ENCODE peak calls at places on chromosomes 7 and 10, in six cellular contexts. E is pancreas; L is Peyer's patch; G is CD4-positive, alpha-beta memory T cell; P is stomach; F is ovary. O is an unnamed sample.

GRCh38 chr7:43071604-43072003 is 40.8 kb upstream of the HECW1 start:
- DNase-seq in E (no peak), L (no peak), G (no peak), P (no peak), F (no peak), O (no peak)

GRCh38 chr7:17668122-17668521 is 272.2 kb downstream of the SNX13 start:
- DNase-seq in E (no peak), L (no peak), G (no peak), P (no peak), F (no peak), O (no peak)

GRCh38 chr10:122113161-122113944 is 124.4 kb downstream of the TACC2 start:
- DNase-seq in E (peak; percentile 78), L (no peak), G (no peak), P (peak; percentile 69), F (peak; percentile 83), O (peak; percentile 13)

GRCh38 chr7:114087674-114088539 is 169.1 kb upstream of the PPP1R3A start:
- DNase-seq in E (peak; percentile 60), L (no peak), G (no peak), P (no peak), F (peak; percentile 39), O (no peak)

GRCh38 chr7:96097802-96098201 is 224.1 kb downstream of the SLC25A13 start:
- DNase-seq in E (no peak), L (no peak), G (no peak), P (no peak), F (no peak), O (no peak)

GRCh38 chr10:93461124-93461806 is 20.9 kb downstream of the MYOF start:
- DNase-seq in E (no peak), L (no peak), G (no peak), P (no peak), F (no peak), O (no peak)

GRCh38 chr7:155858521-155859061 is 46.3 kb upstream of the SHH start:
- DNase-seq in E (no peak), L (peak; percentile 9), G (no peak), P (peak; percentile 27), F (no peak), O (no peak)

GRCh38 chr7:117021366-117021765 is 68.1 kb downstream of the ST7 start:
- DNase-seq in E (no peak), L (no peak), G (no peak), P (no peak), F (no peak), O (no peak)

GRCh38 chr10:24771943-24772747 is 48.5 kb upstream of the ARHGAP21 start:
- DNase-seq in E (no peak), L (no peak), G (no peak), P (no peak), F (no peak), O (no peak)

GRCh38 chr7:131638641-131639430 is 82.4 kb upstream of the PODXL start:
- DNase-seq in E (no peak), L (no peak), G (no peak), P (no peak), F (no peak), O (no peak)

GRCh38 chr7:7567898-7568531 is 1.3 kb downstream of the MIOS start:
- DNase-seq in E (no peak), L (no peak), G (no peak), P (no peak), F (no peak), O (no peak)

GRCh38 chr10:114025610-114026130 is 18.0 kb upstream of the ADRB1 start:
- DNase-seq in E (no peak), L (no peak), G (no peak), P (no peak), F (no peak), O (no peak)
- H3K27ac ChIP-seq in E (no peak overlapping the region), L (no peak overlapping the region), G (no peak overlapping the region), P (no peak overlapping the region), F (no peak overlapping the region), O (no peak overlapping the region)

DNA sequence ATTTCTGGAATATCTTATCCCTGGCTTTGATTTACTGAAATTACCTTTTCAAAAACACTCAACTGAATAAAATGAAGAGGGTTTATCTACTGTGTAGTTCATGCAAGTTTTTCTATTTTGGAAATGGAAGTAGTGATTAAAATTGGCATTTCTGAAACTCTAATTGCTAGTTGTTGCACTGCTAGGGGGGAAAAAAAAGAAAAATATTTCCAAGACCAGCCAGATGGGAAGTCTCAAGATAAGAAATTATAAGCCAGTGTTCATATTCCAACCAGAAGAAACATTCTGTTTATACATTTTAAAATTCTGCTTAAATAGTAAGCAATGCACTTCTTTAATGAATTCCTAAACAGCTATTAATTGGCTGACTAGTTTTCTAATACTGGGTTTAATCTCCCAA is 9.4 kb upstream of the ADO start:
- DNase-seq in E (no peak), L (no peak), G (no peak), P (no peak), F (no peak), O (no peak)
- H3K27ac ChIP-seq in E (no peak overlapping the region), L (no peak overlapping the region), G (no peak overlapping the region), P (no peak overlapping the region), F (no peak overlapping the region), O (no peak overlapping the region)

DNA sequence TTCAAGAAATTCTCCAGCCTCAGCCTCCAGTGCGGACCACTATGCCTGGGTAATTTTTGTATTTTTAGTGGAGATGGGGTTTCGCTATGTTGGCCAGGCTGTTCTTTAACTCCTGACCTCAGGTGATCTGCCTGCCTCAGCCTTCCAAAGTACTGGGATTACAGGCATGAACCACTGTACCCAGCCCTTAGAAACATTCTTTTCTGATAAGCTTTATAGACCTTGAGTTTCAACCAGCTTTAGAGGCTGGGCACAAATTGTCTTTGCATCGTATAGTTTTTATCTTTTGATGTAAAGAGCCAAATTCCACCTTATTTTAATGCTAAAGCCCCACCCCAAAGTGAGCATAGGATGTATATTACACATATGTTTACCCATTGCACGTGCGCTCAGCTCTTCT is 124.7 kb downstream of the ADK start:
- DNase-seq in E (no peak), L (no peak), G (no peak), P (no peak), F (no peak), O (no peak)
- H3K27ac ChIP-seq in E (peak overlapping the region; percentile 4), L (no peak overlapping the region), G (no peak overlapping the region), P (no peak overlapping the region), F (no peak overlapping the region), O (no peak overlapping the region)

DNA sequence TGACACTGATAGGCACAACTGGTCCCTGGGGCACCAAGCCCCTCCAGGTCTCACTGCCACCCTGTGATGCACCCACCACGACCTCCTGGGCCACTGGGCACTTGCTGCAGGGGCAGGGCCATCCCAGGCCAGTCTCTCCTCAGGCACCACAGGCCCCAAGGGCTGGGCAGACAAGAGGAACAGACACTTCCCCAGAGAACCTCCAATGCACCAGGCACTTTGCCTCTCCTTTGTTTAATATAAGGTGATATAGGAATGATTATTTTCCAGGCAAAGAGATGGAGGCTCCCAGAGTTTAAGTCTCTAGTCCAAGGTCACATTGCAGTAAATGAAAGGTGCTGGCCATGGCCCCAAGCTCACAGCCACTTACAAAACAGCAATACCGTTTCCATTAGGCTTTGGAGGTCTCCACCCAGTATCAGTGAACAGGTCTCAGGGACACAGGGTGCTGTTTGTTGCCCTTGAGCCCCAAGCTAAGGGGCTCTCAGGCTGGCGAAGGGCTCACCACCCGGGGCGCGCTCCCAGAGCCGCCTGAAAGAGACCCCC is 4.5 kb downstream of the DEPP1 start:
- DNase-seq in E (peak; percentile 79), L (no peak), G (no peak), P (no peak), F (no peak), O (no peak)
- H3K27ac ChIP-seq in E (peak overlapping the region; percentile 95), L (peak overlapping the region; percentile 59), G (no peak overlapping the region), P (peak overlapping the region; percentile 92), F (peak overlapping the region; percentile 73), O (peak overlapping the region; percentile 74)

GRCh38 chr10:77229704-77230103 is 407.9 kb downstream of the KCNMA1 start:
- DNase-seq in E (no peak), L (no peak), G (no peak), P (no peak), F (no peak), O (no peak)

GRCh38 chr10:77228559-77228958 is 409.0 kb downstream of the KCNMA1 start:
- DNase-seq in E (no peak), L (no peak), G (no peak), P (no peak), F (no peak), O (no peak)

GRCh38 chr10:77226020-77226419 is 411.6 kb downstream of the KCNMA1 start:
- DNase-seq in E (no peak), L (no peak), G (no peak), P (no peak), F (no peak), O (no peak)

GRCh38 chr10:77226434-77226833 is 411.2 kb downstream of the KCNMA1 start:
- DNase-seq in E (no peak), L (no peak), G (no peak), P (no peak), F (no peak), O (no peak)

GRCh38 chr10:77226871-77227557 is 410.6 kb downstream of the KCNMA1 start:
- DNase-seq in E (no peak), L (no peak), G (no peak), P (no peak), F (no peak), O (no peak)
- H3K27ac ChIP-seq in E (peak overlapping the region; percentile 2), L (no peak overlapping the region), G (no peak overlapping the region), P (no peak overlapping the region), F (no peak overlapping the region), O (no peak overlapping the region)

DNA sequence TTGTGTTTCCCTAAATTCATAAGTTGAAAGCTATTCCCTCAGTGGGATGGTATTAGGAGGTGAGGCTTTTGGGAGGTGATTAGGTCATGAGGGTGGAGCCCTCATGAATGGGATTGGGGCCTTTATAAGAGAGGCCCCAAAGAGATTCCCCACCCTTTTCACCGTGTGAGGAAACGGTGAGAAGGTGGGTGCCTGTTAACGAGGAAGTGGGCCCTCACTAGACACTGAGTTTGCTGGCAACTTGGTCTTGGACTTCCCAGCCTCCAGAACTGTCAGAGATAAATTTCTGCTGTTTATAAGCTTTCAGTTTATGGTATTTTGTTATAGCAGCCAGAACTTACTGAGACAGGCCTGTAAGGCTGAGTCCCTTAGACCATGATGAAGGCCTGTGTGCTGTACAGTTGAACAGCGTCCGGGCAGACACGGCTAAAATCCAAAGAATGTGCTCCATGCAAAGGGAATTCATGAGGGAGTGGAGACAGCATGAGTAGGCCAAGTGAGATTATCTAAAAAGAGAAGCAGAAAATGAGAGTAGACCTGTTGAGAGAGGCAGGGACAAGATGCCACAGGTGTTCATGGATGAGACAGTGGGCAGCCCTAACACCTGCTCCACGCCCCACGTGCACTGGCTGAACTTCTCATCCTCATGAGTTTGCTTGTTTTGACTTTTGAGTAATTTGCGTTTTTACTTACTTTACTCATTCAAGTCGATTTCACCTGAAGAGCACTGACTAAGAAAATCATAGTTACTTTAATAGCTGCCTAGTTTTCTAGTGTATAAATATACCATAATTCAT is 66.9 kb upstream of the SFMBT2 start:
- DNase-seq in E (no peak), L (no peak), G (no peak), P (no peak), F (no peak), O (no peak)
- H3K27ac ChIP-seq in E (no peak overlapping the region), L (no peak overlapping the region), G (no peak overlapping the region), P (no peak overlapping the region), F (no peak overlapping the region), O (peak overlapping the region; percentile 7)

GRCh38 chr10:49140306-49141175 is 6.7 kb upstream of the FAM170B start:
- DNase-seq in E (no peak), L (no peak), G (no peak), P (no peak), F (no peak), O (no peak)
- H3K27ac ChIP-seq in E (no peak overlapping the region), L (no peak overlapping the region), G (no peak overlapping the region), P (no peak overlapping the region), F (no peak overlapping the region), O (no peak overlapping the region)